ENCODE peak calls at places on chromosomes 16 and 17, in six cellular contexts. One of them, this sample, is unnamed.

GRCh38 chr17:7579001-7579838 is at the start of gene CD68:
- DNase-seq in GM10248: peak; percentile 81
- DNase-seq in NCI-H460: peak; percentile 93
- DNase-seq in stimulated activated CD8-positive, alpha-beta memory T cell treated with anti-CD3 and anti-CD28 coated beads, Interleukin-2, amount 100 ng/mL, for 1 hour: peak; percentile 43
- DNase-seq in left ventricle myocardium superior: peak; percentile 67
- DNase-seq in NCI-H1417: no peak
- DNase-seq in this sample: peak; percentile 94

GRCh38 chr17:1130191-1130590 is 49.6 kb downstream of the ABR start:
- DNase-seq in GM10248: no peak
- DNase-seq in NCI-H460: no peak
- DNase-seq in stimulated activated CD8-positive, alpha-beta memory T cell treated with anti-CD3 and anti-CD28 coated beads, Interleukin-2, amount 100 ng/mL, for 1 hour: no peak
- DNase-seq in left ventricle myocardium superior: no peak
- DNase-seq in NCI-H1417: no peak
- DNase-seq in this sample: no peak

GRCh38 chr17:34740516-34740915 is 161.1 kb downstream of the TMEM132E start:
- DNase-seq in GM10248: no peak
- DNase-seq in NCI-H460: no peak
- DNase-seq in stimulated activated CD8-positive, alpha-beta memory T cell treated with anti-CD3 and anti-CD28 coated beads, Interleukin-2, amount 100 ng/mL, for 1 hour: no peak
- DNase-seq in left ventricle myocardium superior: no peak
- DNase-seq in NCI-H1417: no peak
- DNase-seq in this sample: no peak

GRCh38 chr17:4679652-4680051 is 24.3 kb downstream of the PELP1 start:
- DNase-seq in GM10248: no peak
- DNase-seq in NCI-H460: no peak
- DNase-seq in stimulated activated CD8-positive, alpha-beta memory T cell treated with anti-CD3 and anti-CD28 coated beads, Interleukin-2, amount 100 ng/mL, for 1 hour: no peak
- DNase-seq in left ventricle myocardium superior: no peak
- DNase-seq in NCI-H1417: no peak
- DNase-seq in this sample: peak; percentile 20

GRCh38 chr16:54822502-54823291 is 108.0 kb upstream of the IRX5 start:
- DNase-seq in GM10248: no peak
- DNase-seq in NCI-H460: no peak
- DNase-seq in stimulated activated CD8-positive, alpha-beta memory T cell treated with anti-CD3 and anti-CD28 coated beads, Interleukin-2, amount 100 ng/mL, for 1 hour: no peak
- DNase-seq in left ventricle myocardium superior: no peak
- DNase-seq in NCI-H1417: no peak
- DNase-seq in this sample: no peak

GRCh38 chr17:6701719-6702118 is 11.4 kb downstream of the SLC13A5 start:
- DNase-seq in GM10248: peak; percentile 78
- DNase-seq in NCI-H460: peak; percentile 18
- DNase-seq in stimulated activated CD8-positive, alpha-beta memory T cell treated with anti-CD3 and anti-CD28 coated beads, Interleukin-2, amount 100 ng/mL, for 1 hour: no peak
- DNase-seq in left ventricle myocardium superior: no peak
- DNase-seq in NCI-H1417: no peak
- DNase-seq in this sample: peak; percentile 40

GRCh38 chr17:35807371-35808144 is 1.7 kb upstream of the TAF15 start:
- DNase-seq in GM10248: no peak
- DNase-seq in NCI-H460: no peak
- DNase-seq in stimulated activated CD8-positive, alpha-beta memory T cell treated with anti-CD3 and anti-CD28 coated beads, Interleukin-2, amount 100 ng/mL, for 1 hour: no peak
- DNase-seq in left ventricle myocardium superior: no peak
- DNase-seq in NCI-H1417: no peak
- DNase-seq in this sample: no peak

GRCh38 chr17:5841862-5842261 is 228.3 kb upstream of the WSCD1 start:
- DNase-seq in GM10248: no peak
- DNase-seq in NCI-H460: no peak
- DNase-seq in stimulated activated CD8-positive, alpha-beta memory T cell treated with anti-CD3 and anti-CD28 coated beads, Interleukin-2, amount 100 ng/mL, for 1 hour: no peak
- DNase-seq in left ventricle myocardium superior: no peak
- DNase-seq in NCI-H1417: no peak
- DNase-seq in this sample: no peak

GRCh38 chr17:67151717-67152116 is 93.3 kb downstream of the HELZ start:
- DNase-seq in GM10248: no peak
- DNase-seq in NCI-H460: no peak
- DNase-seq in stimulated activated CD8-positive, alpha-beta memory T cell treated with anti-CD3 and anti-CD28 coated beads, Interleukin-2, amount 100 ng/mL, for 1 hour: no peak
- DNase-seq in left ventricle myocardium superior: no peak
- DNase-seq in NCI-H1417: no peak
- DNase-seq in this sample: no peak

GRCh38 chr16:27355610-27356009 is 41.8 kb downstream of the IL4R start:
- DNase-seq in GM10248: no peak
- DNase-seq in NCI-H460: no peak
- DNase-seq in stimulated activated CD8-positive, alpha-beta memory T cell treated with anti-CD3 and anti-CD28 coated beads, Interleukin-2, amount 100 ng/mL, for 1 hour: no peak
- DNase-seq in left ventricle myocardium superior: peak; percentile 61
- DNase-seq in NCI-H1417: no peak
- DNase-seq in this sample: peak; percentile 58